ENCODE peak calls at places on chromosomes 4 and X, in four cellular contexts. B, O, E and Z are unnamed samples. For H3K36me3, the result is how much of the 10 kb centered on the place peaks cover.

GRCh38 chrX:1011632-1012283 is 200.7 kb downstream of the CRLF2 start:
- DNase-seq in B (no peak), O (no peak), E (no peak), Z (no peak)

GRCh38 chr4:165288639-165289428 is 38.6 kb upstream of the MSMO1 start:
- DNase-seq in B (no peak), O (peak), E (no peak), Z (no peak)

GRCh38 chr4:5206391-5206790 is 155.1 kb downstream of the STK32B start:
- DNase-seq in B (no peak), O (peak), E (no peak), Z (no peak)

GRCh38 chr4:212438-213174 is 88.3 kb downstream of the ZNF718 start:
- DNase-seq in B (no peak), O (peak), E (peak), Z (peak)

GRCh38 chrX:115713465-115713864 is 152.5 kb downstream of the PLS3 start:
- DNase-seq in B (no peak), O (no peak), E (no peak), Z (no peak)

GRCh38 chrX:7389576-7389975 is 241.6 kb upstream of the PUDP start:
- DNase-seq in B (no peak), O (no peak), E (no peak), Z (no peak)

GRCh38 chr4:85778809-85779124 is 303.8 kb downstream of the ARHGAP24 start:
- DNase-seq in B (no peak), O (peak), E (no peak), Z (no peak)

GRCh38 chrX:4925911-4926310 is 1212.5 kb upstream of the PRKX start:
- DNase-seq in B (no peak), O (peak), E (no peak), Z (no peak)

GRCh38 chr4:124322234-124322831 is 390.2 kb downstream of the ANKRD50 start:
- DNase-seq in B (peak), O (peak), E (peak), Z (no peak)

GRCh38 chrX:151889451-151889850 is 23.2 kb upstream of the MAGEA4 start:
- DNase-seq in B (peak), O (no peak), E (no peak), Z (no peak)

GRCh38 chrX:4043951-4044350 is 330.5 kb upstream of the PRKX start:
- DNase-seq in B (no peak), O (no peak), E (no peak), Z (no peak)

GRCh38 chrX:29787666-29788065 is 427.7 kb upstream of the MAGEB2 start:
- DNase-seq in B (no peak), O (no peak), E (no peak), Z (no peak)

GRCh38 chr4:109207060-109207459 is 95.4 kb downstream of the COL25A1 start:
- DNase-seq in B (peak), O (peak), E (no peak), Z (no peak)

GRCh38 chrX:55206152-55206941 is 13.8 kb upstream of the PAGE5 start:
- DNase-seq in B (no peak), O (no peak), E (no peak), Z (no peak)

GRCh38 chr4:3873446-3874415 is 107.5 kb downstream of the ADRA2C start:
- DNase-seq in B (no peak), O (no peak), E (peak), Z (no peak)

GRCh38 chr4:24456431-24456830 is 127.9 kb downstream of the DHX15 start:
- DNase-seq in B (no peak), O (peak), E (no peak), Z (no peak)

GRCh38 chr4:166386491-166387367 is 513.7 kb downstream of the TLL1 start:
- DNase-seq in B (no peak), O (peak), E (no peak), Z (no peak)

GRCh38 chr4:6507345-6507744 is 34.9 kb upstream of the PPP2R2C start:
- DNase-seq in B (no peak), O (no peak), E (no peak), Z (no peak)

GRCh38 chr4:39649639-39650265 is 11.1 kb upstream of the SMIM14 start:
- DNase-seq in B (no peak), O (no peak), E (no peak), Z (no peak)

GRCh38 chrX:136759968-136760367 is 20.8 kb downstream of the ARHGEF6 start:
- DNase-seq in B (no peak), O (no peak), E (no peak), Z (no peak)

GRCh38 chr4:150063128-150063527 is 15.1 kb upstream of the DCLK2 start:
- DNase-seq in B (no peak), O (no peak), E (no peak), Z (no peak)

GRCh38 chr4:131091896-131092295 is 1995.9 kb downstream of the C4orf33 start:
- DNase-seq in B (peak), O (peak), E (no peak), Z (no peak)

GRCh38 chr4:28225689-28226353 is 1365.2 kb downstream of the STIM2 start:
- DNase-seq in B (peak), O (no peak), E (no peak), Z (no peak)
- TF ChIP-seq CTCF in B (peak), O (no peak), E (no peak), Z (no peak)

GRCh38 chr4:54556587-54556986 is 101.2 kb upstream of the KIT start:
- DNase-seq in B (no peak), O (no peak), E (no peak), Z (no peak)

GRCh38 chr4:54558889-54559682 is 98.7 kb upstream of the KIT start:
- DNase-seq in B (peak), O (no peak), E (no peak), Z (no peak)

GRCh38 chr4:54553001-54553400 is 104.8 kb upstream of the KIT start:
- DNase-seq in B (no peak), O (peak), E (no peak), Z (no peak)

GRCh38 chr4:54554339-54554990 is 103.3 kb upstream of the KIT start:
- DNase-seq in B (no peak), O (no peak), E (no peak), Z (peak)

GRCh38 chr4:54556081-54556480 is 101.7 kb upstream of the KIT start:
- DNase-seq in B (no peak), O (no peak), E (no peak), Z (no peak)
- H3K36me3 ChIP-seq in B (under half), O (under half), E (under half), Z (under half)

DNA sequence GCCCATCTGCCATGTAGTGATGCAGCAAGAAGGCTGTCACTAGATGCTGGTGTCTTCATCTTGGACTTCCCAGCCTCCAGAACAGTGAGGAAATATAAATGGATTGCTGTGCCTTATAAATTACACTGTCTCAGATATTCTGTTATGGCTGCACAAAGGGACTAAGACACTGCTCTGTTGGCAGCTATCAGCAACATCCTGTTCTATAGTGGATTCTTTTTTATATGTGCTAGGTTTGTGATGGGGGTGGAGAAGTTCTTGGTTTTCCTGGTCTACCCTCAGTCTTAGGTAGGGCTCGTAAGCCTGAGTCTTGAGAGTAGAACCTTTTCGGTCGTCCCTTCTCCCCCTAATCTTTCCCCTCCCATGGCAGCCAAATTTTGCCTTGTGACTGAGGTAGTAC is 17.3 kb downstream of the STIM2 start:
- DNase-seq in B (no peak), O (no peak), E (no peak), Z (no peak)
- TF ChIP-seq EZH2 in B (no peak), O (no peak), E (no peak), Z (no peak)

DNA sequence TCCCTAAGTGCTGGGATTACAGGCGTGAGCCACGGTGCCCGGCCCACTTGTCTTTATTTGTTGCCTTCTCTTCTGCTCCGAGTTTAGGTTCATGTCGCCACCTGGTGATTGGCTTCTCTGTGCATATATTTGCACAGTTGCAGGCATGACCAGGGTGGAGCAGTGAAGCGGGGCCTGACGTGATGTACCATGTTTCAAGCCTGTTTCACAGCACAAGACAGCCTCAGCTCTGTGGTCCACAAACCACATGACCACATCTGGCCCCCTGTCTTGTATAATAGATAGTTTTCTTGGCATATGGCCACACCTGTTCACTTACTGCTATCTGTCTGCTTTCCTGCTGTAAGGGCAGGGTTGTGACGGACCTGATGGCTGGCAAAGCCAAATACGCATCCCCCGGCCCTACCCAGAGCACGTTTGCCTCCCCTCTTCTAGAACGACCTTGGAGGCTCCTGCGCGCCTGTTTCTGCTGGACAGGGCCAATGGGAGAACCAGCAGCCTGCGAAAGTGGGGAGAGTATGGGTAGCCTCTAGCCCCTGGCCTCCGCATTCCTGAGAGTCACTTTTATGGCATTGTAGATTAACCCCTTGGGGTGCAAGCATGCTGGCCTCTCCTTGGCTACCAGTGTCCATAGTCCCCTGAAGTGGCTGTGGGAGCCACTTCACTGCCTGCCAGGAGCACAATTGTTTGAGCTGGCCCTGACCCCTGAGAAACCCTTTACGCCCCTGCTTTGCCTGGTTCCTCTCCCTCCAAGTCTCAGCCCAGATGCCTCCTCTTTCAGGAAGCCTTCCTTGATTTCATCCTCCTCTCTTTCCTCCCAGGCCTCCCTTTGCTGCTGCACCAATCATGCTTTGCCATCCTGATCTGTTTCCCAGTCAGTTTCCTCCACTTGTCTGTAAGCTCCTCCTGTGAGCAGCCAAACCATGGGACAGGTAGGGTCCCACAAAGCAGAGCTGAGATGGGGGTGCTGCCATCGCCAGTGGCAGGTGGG is 6.0 kb upstream of the SH3TC1 start:
- DNase-seq in B (peak), O (peak), E (no peak), Z (no peak)
- TF ChIP-seq CTCF in B (peak), O (peak), E (peak), Z (peak)

DNA sequence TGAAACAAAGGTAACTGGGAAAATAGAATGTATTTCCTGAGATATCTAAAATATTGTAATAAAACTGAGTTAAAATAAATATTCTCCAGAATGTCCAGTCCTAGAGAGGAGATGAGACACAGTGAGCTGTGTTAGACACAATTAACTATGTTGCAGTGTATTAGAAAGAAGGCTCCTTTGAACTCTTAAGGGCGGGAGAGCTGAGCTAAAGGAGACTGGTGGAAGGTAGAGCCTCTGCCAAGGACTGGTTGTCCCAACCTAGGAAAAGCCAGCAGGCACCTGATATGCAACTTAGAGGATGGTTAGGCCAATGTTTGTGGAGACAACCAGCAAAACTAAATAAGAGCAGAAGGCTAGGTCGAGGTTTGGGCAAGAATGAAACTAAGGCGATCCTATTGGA is 4.3 kb downstream of the ASB11 start:
- DNase-seq in B (no peak), O (no peak), E (no peak), Z (no peak)
- H3K36me3 ChIP-seq in B (under half), O (under half), E (under half), Z (under half)

DNA sequence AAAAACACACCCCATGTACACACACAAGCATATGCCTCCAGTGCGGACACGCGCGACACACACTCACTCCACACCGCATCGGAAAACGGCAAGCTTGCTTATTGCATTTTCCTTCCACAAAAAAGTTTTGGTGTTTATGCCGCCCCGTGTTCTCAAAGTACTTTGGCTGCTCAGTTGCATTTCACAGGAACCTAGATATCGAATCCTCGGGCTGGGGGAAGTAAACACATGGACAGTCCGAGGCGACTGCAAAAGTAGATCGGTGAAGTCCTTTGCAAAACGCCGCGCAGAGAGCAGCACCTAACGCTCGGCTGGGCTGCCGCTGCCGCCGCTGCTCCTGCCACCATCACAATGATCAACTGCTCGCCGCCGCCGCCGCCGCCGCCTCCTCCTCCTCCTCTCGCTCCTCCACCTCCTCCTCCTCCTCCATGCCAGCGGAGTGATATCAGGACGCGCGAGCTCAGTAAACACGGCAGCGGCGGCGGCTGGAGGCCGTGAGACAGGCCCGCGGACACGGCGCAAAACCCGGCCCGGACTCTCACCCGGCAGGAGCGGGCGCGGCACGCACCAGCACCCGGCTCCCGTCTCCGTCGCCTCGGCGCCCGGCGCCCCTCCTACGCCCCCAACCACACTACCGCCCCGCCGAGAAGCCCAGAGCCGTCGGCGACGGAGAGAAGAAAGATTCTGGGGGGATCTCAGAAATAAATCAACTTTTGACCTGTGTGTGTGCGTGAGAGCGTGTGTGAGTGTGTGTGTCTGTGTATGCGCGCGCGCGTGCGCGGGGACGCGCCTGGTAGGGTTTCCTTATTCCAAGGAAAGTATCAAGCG is at the start of gene MAML3:
- DNase-seq in B (peak), O (peak), E (peak), Z (no peak)
- TF ChIP-seq EZH2 in B (no peak), O (no peak), E (no peak), Z (no peak)

DNA sequence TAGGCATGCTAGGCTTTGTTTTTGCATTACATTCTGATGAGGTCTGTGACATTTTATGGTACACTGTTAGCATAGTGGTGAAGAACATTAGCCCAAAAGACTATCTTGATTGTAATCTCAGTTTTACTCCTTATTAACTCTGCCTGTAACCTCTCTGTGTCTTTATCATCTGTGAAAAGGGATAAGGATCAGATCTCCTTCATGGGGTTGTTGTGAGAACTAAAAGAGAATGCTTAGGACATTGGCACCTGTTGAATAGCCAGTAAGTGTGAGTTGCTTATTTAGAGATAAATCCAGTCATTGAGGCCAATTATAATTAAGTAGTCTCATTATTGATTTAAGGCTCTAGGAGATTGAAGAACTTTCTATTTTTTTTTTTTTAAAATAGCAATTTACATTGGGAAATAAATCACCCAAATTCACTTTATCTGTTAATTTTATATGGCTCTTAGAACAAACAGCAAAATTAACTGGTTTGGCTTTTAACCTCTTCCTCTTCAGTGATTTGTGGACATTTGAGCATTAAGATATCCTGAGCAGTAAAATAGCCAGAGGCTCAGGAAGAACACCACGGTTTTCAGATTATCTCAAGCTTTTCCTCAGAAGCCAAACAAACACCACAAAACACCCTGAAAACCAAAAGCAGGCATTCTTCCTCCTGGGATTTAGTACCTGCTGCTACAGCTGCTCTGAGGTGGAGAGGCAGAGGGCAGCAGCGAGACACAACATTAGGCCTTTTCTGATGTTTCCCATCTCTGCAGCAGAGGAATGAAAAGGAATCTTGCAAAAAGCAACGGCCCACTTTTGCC is 192.9 kb downstream of the ARHGAP10 start:
- DNase-seq in B (peak), O (peak), E (no peak), Z (no peak)
- TF ChIP-seq CTCF in B (peak), O (peak), E (no peak), Z (peak)

GRCh38 chr4:118113220-118113619 is 78.9 kb downstream of the NDST3 start:
- DNase-seq in B (no peak), O (no peak), E (no peak), Z (no peak)

GRCh38 chr4:118112117-118112516 is 77.8 kb downstream of the NDST3 start:
- DNase-seq in B (no peak), O (no peak), E (no peak), Z (no peak)

DNA sequence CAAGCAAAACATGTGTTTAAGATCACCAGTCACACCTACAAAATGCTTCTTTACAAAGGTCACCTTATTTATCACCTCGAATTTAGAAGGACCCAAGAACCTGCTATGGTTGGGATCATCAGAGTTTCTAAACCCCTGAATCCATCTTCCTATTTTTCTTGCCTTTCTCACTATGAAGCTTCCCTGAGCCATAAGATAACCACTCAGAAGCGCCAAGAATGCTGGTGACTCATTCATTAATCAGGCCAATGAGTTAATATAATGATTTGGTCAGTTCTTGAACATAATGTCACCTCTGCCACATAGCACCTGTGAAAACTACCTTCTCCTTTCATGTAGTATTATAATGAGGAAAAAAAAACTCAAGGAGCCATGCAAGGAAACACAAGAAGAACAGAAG is 78.4 kb downstream of the NDST3 start:
- DNase-seq in B (no peak), O (peak), E (no peak), Z (no peak)
- H3K36me3 ChIP-seq in B (under half), O (under half), E (under half), Z (under half)

DNA sequence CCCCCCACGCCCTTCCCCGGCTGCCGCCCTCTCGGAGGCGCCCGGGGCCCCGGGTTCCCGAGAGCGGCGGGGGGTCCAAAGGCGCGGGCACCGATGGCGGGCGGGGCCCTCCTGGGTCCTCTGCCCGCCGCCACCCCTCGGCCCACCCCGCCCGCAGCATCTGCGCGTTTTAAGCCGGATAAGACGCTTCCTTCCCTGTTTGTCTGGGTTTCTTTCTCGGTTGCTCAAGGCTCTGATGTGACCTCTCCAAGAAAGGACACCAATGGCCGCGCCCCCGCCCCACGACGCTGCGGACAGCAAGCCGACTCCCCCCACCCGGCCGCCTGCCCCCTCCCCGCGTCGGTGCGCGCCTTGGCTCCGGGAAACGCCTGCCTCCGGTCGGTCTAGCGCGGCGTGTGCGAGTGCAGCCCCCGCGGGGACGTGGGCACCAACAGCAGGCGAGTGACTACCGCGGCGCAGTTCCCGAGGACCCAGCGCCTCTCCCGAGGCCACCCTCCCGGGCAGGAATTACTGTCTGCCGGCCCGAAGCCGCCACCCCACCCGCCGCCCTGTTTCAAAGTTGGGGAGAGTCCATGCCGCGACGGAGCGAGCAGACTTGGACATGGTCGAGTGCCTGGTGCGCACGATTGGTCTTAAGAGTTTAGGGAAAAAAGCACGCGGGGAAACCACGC is 21.1 kb upstream of the HMX1 start:
- DNase-seq in B (no peak), O (no peak), E (no peak), Z (no peak)
- TF ChIP-seq EZH2 in B (no peak), O (no peak), E (no peak), Z (no peak)